ENCODE peak calls at places on chromosome 13, in ten cellular contexts. I is NCI-H1694 treated with DMSO at 0.1 percent for 48 hours; U is M059J; K is T follicular helper cell; F is CD4-positive, alpha-beta T cell; A is activated T-helper 2 cell treated with anti-CD3 and anti-CD28 coated beads, Interferon-gamma antibody, Interleukin-2, Interleukin-4, amounts not matched to agents 10 μg/mL and 5 μg/mL and 100 μg/mL, durations not matched to agents 14 hours and 24 hours and 36 hours; B is frontal cortex; V is AG08396; P is activated T-cell treated with anti-CD3 and anti-CD28 coated beads for 1 hour; Y is pancreas. G is an unnamed sample.

GRCh38 chr13:46478641-46479040 is 74.3 kb upstream of the LRCH1 start:
- DNase-seq in I (no peak), U (no peak), K (no peak), F (no peak), A (no peak), B (no peak), V (no peak), P (no peak), Y (no peak), G (no peak)

GRCh38 chr13:113595131-113595530 is 10.6 kb downstream of the TFDP1 start:
- DNase-seq in I (no peak), U (no peak), K (no peak), F (no peak), A (no peak), B (no peak), V (no peak), P (no peak), Y (no peak), G (no peak)

GRCh38 chr13:51808811-51809210 is 4.8 kb upstream of the DHRS12 start:
- DNase-seq in I (no peak), U (no peak), K (no peak), F (no peak), A (no peak), B (no peak), V (no peak), P (no peak), Y (no peak), G (no peak)

GRCh38 chr13:48281556-48281955 is 22.0 kb upstream of the RB1 start:
- DNase-seq in I (no peak), U (no peak), K (no peak), F (no peak), A (no peak), B (no peak), V (no peak), P (no peak), Y (no peak), G (no peak)

GRCh38 chr13:113093580-113094409 is 11.8 kb upstream of the F7 start:
- DNase-seq in I (peak; percentile 36), U (no peak), K (no peak), F (no peak), A (no peak), B (no peak), V (no peak), P (no peak), Y (peak; percentile 53), G (no peak)

GRCh38 chr13:33279898-33280549 is 5.5 kb downstream of the STARD13 start:
- DNase-seq in I (peak; percentile 0), U (peak; percentile 97), K (no peak), F (no peak), A (no peak), B (no peak), V (no peak), P (no peak), Y (no peak), G (peak; percentile 71)

GRCh38 chr13:33968520-33969507 is 150.9 kb downstream of the RFC3 start:
- DNase-seq in I (no peak), U (no peak), K (no peak), F (no peak), A (no peak), B (no peak), V (no peak), P (no peak), Y (no peak), G (no peak)

GRCh38 chr13:114112231-114112825 is 20.1 kb downstream of the RASA3 start:
- DNase-seq in I (no peak), U (no peak), K (no peak), F (no peak), A (no peak), B (no peak), V (no peak), P (no peak), Y (peak; percentile 52), G (no peak)

GRCh38 chr13:44876782-44877324 is 112.4 kb downstream of the NUFIP1 start:
- DNase-seq in I (no peak), U (no peak), K (no peak), F (no peak), A (no peak), B (no peak), V (no peak), P (no peak), Y (no peak), G (no peak)

GRCh38 chr13:20442370-20442769 is 83.3 kb downstream of the CRYL1 start:
- DNase-seq in I (no peak), U (no peak), K (no peak), F (no peak), A (no peak), B (no peak), V (no peak), P (no peak), Y (no peak), G (no peak)

GRCh38 chr13:110109910-110110309 is 197.0 kb downstream of the COL4A1 start:
- DNase-seq in I (no peak), U (peak; percentile 85), K (no peak), F (no peak), A (no peak), B (peak; percentile 51), V (peak; percentile 91), P (no peak), Y (no peak), G (no peak)

GRCh38 chr13:98368019-98368418 is 190.9 kb upstream of the RNF113B start:
- DNase-seq in I (no peak), U (peak; percentile 45), K (no peak), F (no peak), A (no peak), B (no peak), V (peak; percentile 47), P (no peak), Y (no peak), G (no peak)

GRCh38 chr13:46168341-46168740 is 13.6 kb downstream of the LCP1 start:
- DNase-seq in I (no peak), U (peak; percentile 25), K (peak; percentile 40), F (peak; percentile 39), A (no peak), B (no peak), V (no peak), P (no peak), Y (no peak), G (no peak)

GRCh38 chr13:24161010-24161775 is 673 bp downstream of the SPATA13 start:
- DNase-seq in I (no peak), U (peak; percentile 22), K (peak; percentile 14), F (peak; percentile 36), A (peak; percentile 41), B (peak; percentile 46), V (peak; percentile 48), P (peak; percentile 19), Y (peak; percentile 91), G (no peak)

GRCh38 chr13:72255908-72256307 is 388.9 kb upstream of the DACH1 start:
- DNase-seq in I (peak; percentile 49), U (peak; percentile 63), K (no peak), F (no peak), A (no peak), B (no peak), V (no peak), P (no peak), Y (no peak), G (peak; percentile 46)

GRCh38 chr13:112168771-112169170 is 101.8 kb downstream of the SOX1 start:
- DNase-seq in I (no peak), U (no peak), K (no peak), F (no peak), A (no peak), B (no peak), V (no peak), P (no peak), Y (no peak), G (no peak)

GRCh38 chr13:95492044-95492801 is 60.3 kb upstream of the CLDN10 start:
- DNase-seq in I (no peak), U (no peak), K (no peak), F (no peak), A (no peak), B (no peak), V (no peak), P (no peak), Y (no peak), G (no peak)

GRCh38 chr13:108895220-108895704 is 265.9 kb downstream of the MYO16 start:
- DNase-seq in I (peak; percentile 78), U (peak; percentile 43), K (no peak), F (no peak), A (no peak), B (no peak), V (no peak), P (no peak), Y (no peak), G (peak; percentile 48)

GRCh38 chr13:97976551-97977375 is 23.3 kb downstream of the IPO5 start:
- DNase-seq in I (peak; percentile 11), U (peak; percentile 29), K (peak; percentile 84), F (no peak), A (peak; percentile 20), B (no peak), V (peak; percentile 74), P (no peak), Y (peak; percentile 74), G (no peak)